ENCODE peak calls at places on chromosomes 16 and 17, in five cellular contexts. O is PC-3, J is GM23338, C is heart right ventricle, F is aorta. V is an unnamed sample.

GRCh38 chr17:31674717-31675349 is 184.2 kb downstream of the COPRS start:
- DNase-seq in O (peak), J (no peak), C (no peak), F (no peak), V (peak)

GRCh38 chr17:57524790-57525543 is 220.1 kb downstream of the CCDC182 start:
- DNase-seq in O (no peak), J (no peak), C (no peak), F (no peak), V (no peak)

GRCh38 chr16:75116081-75116910 is at the start of gene LDHD:
- DNase-seq in O (peak), J (peak), C (peak), F (peak), V (no peak)

GRCh38 chr17:27494192-27495091 is 38.2 kb downstream of the KSR1 start:
- DNase-seq in O (peak), J (peak), C (peak), F (peak), V (peak)

GRCh38 chr17:10871914-10872313 is 34.0 kb upstream of the PIRT start:
- DNase-seq in O (no peak), J (no peak), C (peak), F (no peak), V (no peak)

GRCh38 chr16:13594798-13595197 is 325.2 kb upstream of the ERCC4 start:
- DNase-seq in O (no peak), J (peak), C (no peak), F (no peak), V (no peak)

GRCh38 chr17:39547713-39548478 is 59.8 kb downstream of the NEUROD2 start:
- DNase-seq in O (peak), J (peak), C (peak), F (peak), V (no peak)

GRCh38 chr16:23500866-23501234 is 9.4 kb downstream of the GGA2 start:
- DNase-seq in O (no peak), J (no peak), C (no peak), F (no peak), V (no peak)

GRCh38 chr17:17205368-17206148 is 575 bp downstream of the PLD6 start:
- DNase-seq in O (peak), J (peak), C (peak), F (peak), V (no peak)

GRCh38 chr17:68695659-68696058 is 94.5 kb upstream of the FAM20A start:
- DNase-seq in O (no peak), J (no peak), C (no peak), F (no peak), V (no peak)

GRCh38 chr16:49378816-49379215 is 5.2 kb downstream of the C16orf78 start:
- DNase-seq in O (no peak), J (no peak), C (no peak), F (no peak), V (no peak)

GRCh38 chr17:10631048-10631700 is 25.9 kb downstream of the MYH3 start:
- DNase-seq in O (peak), J (peak), C (no peak), F (no peak), V (no peak)

GRCh38 chr17:79252886-79253285 is 178.3 kb downstream of the ENGASE start:
- DNase-seq in O (no peak), J (no peak), C (no peak), F (no peak), V (no peak)

GRCh38 chr16:70472786-70473433 is 18.5 kb downstream of the FCSK start:
- DNase-seq in O (no peak), J (peak), C (no peak), F (no peak), V (no peak)

GRCh38 chr17:35973333-35974260 is 7.7 kb downstream of the CCL16 start:
- DNase-seq in O (peak), J (no peak), C (no peak), F (no peak), V (peak)

GRCh38 chr17:47244697-47245096 is 8.9 kb upstream of the ITGB3 start:
- DNase-seq in O (no peak), J (no peak), C (no peak), F (no peak), V (no peak)

GRCh38 chr16:11084484-11085024 is 140.2 kb downstream of the CLEC16A start:
- DNase-seq in O (peak), J (no peak), C (no peak), F (no peak), V (no peak)

GRCh38 chr16:74521691-74522090 is 85.2 kb downstream of the GLG1 start:
- DNase-seq in O (no peak), J (peak), C (no peak), F (no peak), V (no peak)

GRCh38 chr16:50369133-50369804 is 481 bp upstream of the BRD7 start:
- DNase-seq in O (no peak), J (no peak), C (no peak), F (no peak), V (no peak)

GRCh38 chr16:83813818-83814653 is 6.3 kb downstream of the HSBP1 start:
- DNase-seq in O (peak), J (peak), C (peak), F (no peak), V (no peak)

GRCh38 chr16:4414187-4414909 is 2.0 kb downstream of the CORO7 start:
- DNase-seq in O (no peak), J (no peak), C (no peak), F (no peak), V (no peak)

GRCh38 chr16:66300037-66300436 is 66.5 kb upstream of the CDH5 start:
- DNase-seq in O (no peak), J (no peak), C (no peak), F (no peak), V (no peak)

GRCh38 chr17:75693500-75694481 is 26.7 kb downstream of the SAP30BP start:
- DNase-seq in O (peak), J (peak), C (peak), F (peak), V (no peak)

GRCh38 chr17:55177159-55177913 is 87.4 kb upstream of the HLF start:
- DNase-seq in O (peak), J (peak), C (no peak), F (no peak), V (no peak)

GRCh38 chr16:52597772-52598483 is 51.0 kb upstream of the TOX3 start:
- DNase-seq in O (no peak), J (peak), C (no peak), F (no peak), V (no peak)

GRCh38 chr16:52488837-52489289 is 58.1 kb downstream of the TOX3 start:
- DNase-seq in O (no peak), J (no peak), C (no peak), F (no peak), V (no peak)

GRCh38 chr16:80913397-80913796 is 93.3 kb downstream of the CMC2 start:
- DNase-seq in O (no peak), J (no peak), C (no peak), F (no peak), V (no peak)

GRCh38 chr16:80914379-80915078 is 92.2 kb downstream of the CMC2 start:
- DNase-seq in O (no peak), J (no peak), C (no peak), F (no peak), V (no peak)

GRCh38 chr16:80910434-80910833 is 96.3 kb downstream of the CMC2 start:
- DNase-seq in O (no peak), J (no peak), C (no peak), F (no peak), V (no peak)

GRCh38 chr16:80912651-80913050 is 94.0 kb downstream of the CMC2 start:
- DNase-seq in O (no peak), J (no peak), C (no peak), F (no peak), V (peak)

GRCh38 chr16:80915079-80915450 is 91.6 kb downstream of the CMC2 start:
- DNase-seq in O (no peak), J (no peak), C (no peak), F (no peak), V (no peak)
- H3K27ac ChIP-seq in O (no peak), J (no peak), C (no peak), F (no peak), V (no peak)

GRCh38 chr16:68234188-68235104 is 1.5 kb downstream of the ESRP2 start:
- DNase-seq in O (peak), J (peak), C (no peak), F (peak), V (peak)
- H3K27ac ChIP-seq in O (peak), J (peak), C (no peak), F (peak), V (peak)

DNA sequence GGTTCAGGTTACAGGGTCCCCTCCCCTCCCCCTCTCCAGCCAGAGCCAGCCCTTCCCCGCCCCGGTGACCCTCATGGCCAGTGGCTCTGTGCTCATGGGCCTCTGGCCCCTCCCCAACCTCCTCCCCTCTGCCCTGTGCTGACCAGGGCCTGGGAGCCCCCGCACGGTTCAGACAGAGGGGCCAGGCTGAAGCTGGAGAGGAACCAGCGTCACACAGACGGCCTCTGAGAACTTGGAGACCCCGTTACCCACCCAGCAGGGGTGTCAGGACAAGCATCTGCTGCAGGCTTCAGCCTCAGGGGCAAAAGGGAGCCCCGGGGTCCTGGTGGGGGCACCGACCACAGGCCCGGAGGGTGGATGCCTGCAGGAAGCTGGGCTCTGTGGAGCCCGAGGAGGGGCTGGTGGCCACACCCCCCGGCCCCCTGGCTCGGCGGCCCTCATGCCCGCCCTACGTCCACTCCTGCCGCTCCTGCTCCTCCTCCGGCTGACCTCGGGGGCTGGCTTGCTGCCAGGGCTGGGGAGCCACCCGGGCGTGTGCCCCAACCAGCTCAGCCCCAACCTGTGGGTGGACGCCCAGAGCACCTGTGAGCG is at the start of gene WFIKKN1:
- DNase-seq in O (no peak), J (peak), C (no peak), F (peak), V (no peak)
- H3K27ac ChIP-seq in O (no peak), J (peak), C (no peak), F (no peak), V (no peak)

GRCh38 chr17:48553837-48554236 is 8.9 kb upstream of the HOXB2 start:
- DNase-seq in O (no peak), J (no peak), C (no peak), F (no peak), V (no peak)

GRCh38 chr17:48555183-48555615 is 10.3 kb upstream of the HOXB2 start:
- DNase-seq in O (peak), J (no peak), C (no peak), F (no peak), V (peak)

GRCh38 chr17:48554412-48555090 is 9.6 kb upstream of the HOXB2 start:
- DNase-seq in O (no peak), J (peak), C (no peak), F (no peak), V (no peak)

GRCh38 chr17:48556534-48557401 is 11.9 kb upstream of the HOXB2 start:
- DNase-seq in O (peak), J (no peak), C (no peak), F (no peak), V (no peak)

DNA sequence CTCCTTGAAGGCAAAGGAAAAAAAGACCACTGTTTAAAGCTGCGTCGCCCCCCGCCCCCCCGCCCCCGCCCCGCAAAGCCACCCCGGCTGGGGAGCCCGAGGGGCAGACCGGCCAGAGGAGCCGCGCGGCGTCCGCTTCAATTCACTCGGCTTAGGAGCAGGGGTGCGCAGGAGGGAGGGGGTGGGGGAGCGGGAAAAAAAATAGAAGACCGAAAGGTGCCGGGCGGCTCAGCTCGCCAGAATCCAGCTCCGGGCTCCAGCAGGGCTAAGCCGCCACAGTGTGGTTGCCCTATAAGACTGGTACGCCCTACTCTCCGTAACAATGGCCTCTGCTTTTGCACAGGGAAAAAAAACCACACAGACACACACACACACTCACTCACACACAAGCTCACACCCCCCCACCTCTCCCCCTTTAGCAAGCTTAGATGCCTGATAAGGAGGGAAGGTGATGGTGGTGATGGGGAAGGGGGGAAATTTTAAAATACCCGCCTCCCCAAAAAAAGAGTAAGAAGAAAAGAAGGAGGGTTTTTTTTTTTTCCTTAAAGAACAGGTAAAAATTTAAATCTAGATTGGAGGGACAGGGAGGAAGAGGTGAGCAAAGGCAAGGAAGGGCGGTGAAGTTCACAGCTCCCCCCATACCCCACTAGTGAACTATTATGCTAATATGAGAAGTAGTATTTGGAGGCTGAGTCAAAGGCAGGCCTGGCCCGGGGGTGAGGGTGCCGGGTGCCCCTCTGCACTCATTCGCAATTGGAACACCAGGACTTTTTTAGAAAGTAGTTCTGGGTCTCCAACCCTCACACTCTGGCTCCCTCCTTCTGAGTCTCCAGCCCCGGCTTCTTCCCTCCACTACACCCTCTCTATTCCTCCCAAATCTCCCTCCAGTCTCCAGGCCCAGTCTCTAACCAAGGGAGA is 11.0 kb upstream of the HOXB2 start:
- DNase-seq in O (peak), J (no peak), C (no peak), F (no peak), V (no peak)
- H3K27ac ChIP-seq in O (peak), J (no peak), C (no peak), F (peak), V (peak)

GRCh38 chr17:42773290-42774035 is at the start of gene VPS25:
- DNase-seq in O (peak), J (peak), C (peak), F (peak), V (peak)

GRCh38 chr17:42772945-42773289 is 332 bp upstream of the VPS25 start:
- DNase-seq in O (no peak), J (no peak), C (no peak), F (no peak), V (no peak)

GRCh38 chr17:42761638-42762037 is 611 bp downstream of the RAMP2 start:
- DNase-seq in O (no peak), J (no peak), C (no peak), F (no peak), V (no peak)

GRCh38 chr17:42766124-42766523 is 5.1 kb downstream of the RAMP2 start:
- DNase-seq in O (no peak), J (no peak), C (no peak), F (no peak), V (no peak)

DNA sequence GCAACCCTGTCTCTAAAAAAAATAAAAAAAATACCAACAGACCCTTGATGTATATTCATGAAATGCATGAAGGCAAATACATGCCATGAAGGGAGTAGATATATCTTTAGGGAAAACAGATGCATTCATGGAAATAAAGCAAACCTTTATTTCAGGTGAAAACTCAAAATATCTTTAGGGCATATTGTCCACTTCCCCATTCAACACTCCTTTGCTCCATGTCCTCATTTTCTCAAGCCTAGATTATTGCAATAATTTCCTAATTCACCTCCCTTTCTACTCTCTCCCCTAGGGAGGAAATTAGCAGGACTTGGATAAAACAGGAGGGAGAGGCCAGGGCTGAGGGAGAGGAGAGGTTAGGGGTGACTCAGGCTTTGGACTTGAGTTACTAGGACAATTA is 5.7 kb upstream of the VPS25 start:
- DNase-seq in O (no peak), J (no peak), C (no peak), F (no peak), V (no peak)
- H3K27ac ChIP-seq in O (no peak), J (no peak), C (no peak), F (no peak), V (no peak)

GRCh38 chr17:4514206-4514605 is 15.5 kb downstream of the SPNS2 start:
- DNase-seq in O (peak), J (peak), C (no peak), F (no peak), V (no peak)
- H3K27ac ChIP-seq in O (no peak), J (no peak), C (no peak), F (no peak), V (peak)

GRCh38 chr16:9119795-9120194 is 28.4 kb downstream of the HAPSTR1 start:
- DNase-seq in O (no peak), J (no peak), C (no peak), F (no peak), V (no peak)
- H3K27ac ChIP-seq in O (no peak), J (no peak), C (no peak), F (no peak), V (peak)